ENCODE peak calls at places on chromosome 10, in six cellular contexts. H is GM23338; B is aorta; T is AG04450; K is suprapubic skin; N is CD8-positive, alpha-beta T cell. A is an unnamed sample. For H3K27me3, the result is how much of the 10 kb centered on the place peaks cover.

GRCh38 chr10:103766751-103767509 is 88.4 kb downstream of the SH3PXD2A start:
- DNase-seq in H (no peak), B (no peak), T (no peak), K (no peak), N (no peak), A (no peak)

GRCh38 chr10:88820990-88821389 is 18.5 kb downstream of the LIPM start:
- DNase-seq in H (no peak), B (no peak), T (peak), K (no peak), N (no peak), A (peak)

GRCh38 chr10:47456096-47456485 is 27.8 kb downstream of the ANXA8 start:
- DNase-seq in H (no peak), B (no peak), T (no peak), K (peak), N (no peak), A (no peak)

GRCh38 chr10:75107756-75108683 is 3.4 kb upstream of the SAMD8 start:
- DNase-seq in H (no peak), B (peak), T (no peak), K (peak), N (no peak), A (no peak)

GRCh38 chr10:3693031-3693714 is 91.8 kb downstream of the KLF6 start:
- DNase-seq in H (peak), B (no peak), T (no peak), K (no peak), N (no peak), A (no peak)

GRCh38 chr10:48412933-48413332 is 106.5 kb downstream of the MAPK8 start:
- DNase-seq in H (no peak), B (no peak), T (no peak), K (no peak), N (no peak), A (no peak)

GRCh38 chr10:110010076-110011069 is 2.6 kb downstream of the ADD3 start:
- DNase-seq in H (no peak), B (no peak), T (no peak), K (no peak), N (peak), A (no peak)

GRCh38 chr10:130519791-130520190 is 383.6 kb downstream of the GLRX3 start:
- DNase-seq in H (no peak), B (no peak), T (no peak), K (no peak), N (no peak), A (no peak)

GRCh38 chr10:102507521-102507920 is 3.7 kb downstream of the SUFU start:
- DNase-seq in H (no peak), B (peak), T (no peak), K (no peak), N (no peak), A (no peak)

GRCh38 chr10:29798876-29799690 is 164.3 kb upstream of the SVIL start:
- DNase-seq in H (no peak), B (no peak), T (no peak), K (peak), N (no peak), A (no peak)

GRCh38 chr10:70474780-70475179 is 3.8 kb upstream of the PALD1 start:
- DNase-seq in H (no peak), B (no peak), T (no peak), K (no peak), N (no peak), A (no peak)

GRCh38 chr10:32979041-32979440 is 21.0 kb upstream of the ITGB1 start:
- DNase-seq in H (no peak), B (no peak), T (no peak), K (no peak), N (no peak), A (peak)

GRCh38 chr10:86360657-86361056 is 5.9 kb downstream of the GRID1 start:
- DNase-seq in H (no peak), B (peak), T (no peak), K (peak), N (no peak), A (no peak)

GRCh38 chr10:5488272-5489161 is 10.9 kb downstream of the CALML5 start:
- DNase-seq in H (peak), B (no peak), T (no peak), K (peak), N (no peak), A (no peak)

GRCh38 chr10:118832242-118832651 is 77.5 kb upstream of the CACUL1 start:
- DNase-seq in H (no peak), B (no peak), T (no peak), K (no peak), N (no peak), A (no peak)

GRCh38 chr10:12512292-12513002 is 163.1 kb downstream of the CAMK1D start:
- DNase-seq in H (no peak), B (no peak), T (no peak), K (peak), N (no peak), A (no peak)

GRCh38 chr10:37654466-37654865 is 202.9 kb downstream of the ZNF248 start:
- DNase-seq in H (no peak), B (no peak), T (no peak), K (no peak), N (no peak), A (no peak)

GRCh38 chr10:13705526-13706169 is 118.9 kb downstream of the PRPF18 start:
- DNase-seq in H (no peak), B (no peak), T (no peak), K (no peak), N (no peak), A (no peak)

GRCh38 chr10:121702351-121703320 is 104.4 kb upstream of the FGFR2 start:
- DNase-seq in H (no peak), B (no peak), T (no peak), K (no peak), N (no peak), A (peak)

GRCh38 chr10:99661370-99661749 is 2.1 kb downstream of the ENTPD7 start:
- DNase-seq in H (no peak), B (no peak), T (peak), K (no peak), N (no peak), A (peak)

GRCh38 chr10:80536361-80536835 is 1.3 kb upstream of the SH2D4B start:
- DNase-seq in H (no peak), B (no peak), T (no peak), K (peak), N (no peak), A (no peak)

GRCh38 chr10:90847436-90847835 is 10.4 kb downstream of the HTR7 start:
- DNase-seq in H (no peak), B (no peak), T (no peak), K (no peak), N (no peak), A (peak)

GRCh38 chr10:64379898-64380297 is 858.7 kb downstream of the REEP3 start:
- DNase-seq in H (peak), B (no peak), T (no peak), K (no peak), N (no peak), A (no peak)

GRCh38 chr10:120260446-120260845 is 196.6 kb upstream of the PLPP4 start:
- DNase-seq in H (no peak), B (no peak), T (no peak), K (no peak), N (no peak), A (no peak)

GRCh38 chr10:90885176-90885575 is 13.4 kb downstream of the RPP30 start:
- DNase-seq in H (no peak), B (no peak), T (peak), K (no peak), N (no peak), A (peak)

GRCh38 chr10:89805599-89806013 is 104.2 kb downstream of the KIF20B start:
- DNase-seq in H (no peak), B (no peak), T (no peak), K (no peak), N (no peak), A (no peak)

DNA sequence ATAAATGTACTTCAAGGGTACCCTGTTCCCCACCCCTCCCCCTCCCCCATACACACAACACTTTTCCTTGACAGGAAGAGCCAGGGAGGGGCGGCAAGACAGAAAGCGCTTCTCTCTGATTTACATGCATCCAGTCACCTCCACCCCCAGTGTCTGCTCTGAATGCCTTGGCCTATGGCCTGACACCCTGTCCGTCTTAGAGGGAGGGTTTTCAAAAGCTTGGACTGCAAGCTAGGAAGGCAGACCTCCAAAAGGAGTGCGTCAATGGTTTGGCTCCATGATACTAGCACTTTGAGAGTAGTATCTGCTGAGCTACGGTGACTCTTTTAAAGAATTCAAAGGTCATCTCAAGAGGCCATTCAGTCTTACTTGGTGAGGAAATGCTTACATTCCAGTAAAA is 20.3 kb upstream of the PAX2 start:
- DNase-seq in H (peak), B (no peak), T (no peak), K (no peak), N (no peak), A (peak)
- H3K27me3 ChIP-seq in H (half or more), B (under half), T (half or more), K (half or more), N (under half), A (half or more)

DNA sequence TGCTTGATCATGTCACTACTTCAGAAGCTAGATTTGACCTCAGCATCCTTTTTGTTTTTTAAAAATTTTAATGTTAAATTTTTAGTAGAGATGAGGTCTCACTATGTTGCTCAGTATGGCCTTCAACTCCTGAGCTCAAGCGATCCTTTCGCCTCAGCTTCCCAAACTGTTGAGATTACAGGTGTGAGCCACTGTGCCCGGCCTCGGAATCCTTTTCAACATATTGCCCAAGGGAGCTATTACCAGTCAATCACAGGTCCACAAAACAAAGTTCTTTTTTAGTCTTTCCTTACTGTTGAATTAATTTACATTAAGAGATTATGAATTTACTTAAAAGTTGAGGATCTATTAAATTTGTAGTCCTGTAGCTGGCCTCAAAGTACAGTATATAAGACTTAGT is 37.7 kb downstream of the CCSER2 start:
- DNase-seq in H (no peak), B (no peak), T (no peak), K (no peak), N (no peak), A (no peak)
- H3K27me3 ChIP-seq in H (under half), B (under half), T (under half), K (under half), N (under half), A (under half)

GRCh38 chr10:78655941-78656340 is 412.8 kb upstream of the ZMIZ1 start:
- DNase-seq in H (no peak), B (no peak), T (no peak), K (no peak), N (no peak), A (peak)

GRCh38 chr10:78651287-78651686 is 417.5 kb upstream of the ZMIZ1 start:
- DNase-seq in H (no peak), B (no peak), T (no peak), K (no peak), N (no peak), A (no peak)

GRCh38 chr10:78654047-78654590 is 414.6 kb upstream of the ZMIZ1 start:
- DNase-seq in H (no peak), B (no peak), T (no peak), K (no peak), N (no peak), A (peak)

GRCh38 chr10:78656397-78656796 is 412.4 kb upstream of the ZMIZ1 start:
- DNase-seq in H (no peak), B (no peak), T (no peak), K (no peak), N (no peak), A (no peak)

GRCh38 chr10:78653555-78653954 is 415.2 kb upstream of the ZMIZ1 start:
- DNase-seq in H (no peak), B (no peak), T (no peak), K (no peak), N (no peak), A (no peak)
- H3K27me3 ChIP-seq in H (under half), B (under half), T (under half), K (under half), N (under half), A (under half)

DNA sequence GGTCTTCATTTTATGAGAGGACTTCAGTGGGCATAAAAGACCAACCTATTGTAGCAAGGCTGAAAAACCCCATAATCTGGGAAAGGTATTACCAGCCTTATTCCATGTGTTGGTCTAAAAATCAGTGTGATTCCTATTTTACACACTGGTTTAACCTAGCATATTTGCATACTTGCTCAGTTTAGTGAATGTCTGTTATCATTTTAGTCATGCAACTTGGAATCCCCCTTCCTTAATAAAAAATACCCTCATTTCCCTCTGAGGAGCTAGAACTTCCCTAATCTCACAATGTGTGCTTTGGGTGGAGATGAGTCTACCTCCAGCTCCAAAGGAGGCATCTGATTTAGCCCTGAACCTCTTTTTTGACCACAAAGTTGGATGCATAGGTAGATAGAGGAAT is 312.8 kb upstream of the SORCS1 start:
- DNase-seq in H (no peak), B (no peak), T (no peak), K (no peak), N (no peak), A (no peak)
- H3K27me3 ChIP-seq in H (under half), B (under half), T (under half), K (under half), N (under half), A (under half)

GRCh38 chr10:43305881-43306280 is 39.0 kb upstream of the RASGEF1A start:
- DNase-seq in H (no peak), B (no peak), T (no peak), K (no peak), N (no peak), A (no peak)
- H3K27me3 ChIP-seq in H (under half), B (under half), T (under half), K (under half), N (under half), A (under half)

GRCh38 chr10:1514641-1515040 is 222.7 kb downstream of the ADARB2 start:
- DNase-seq in H (no peak), B (no peak), T (no peak), K (no peak), N (no peak), A (no peak)
- H3K27me3 ChIP-seq in H (under half), B (under half), T (under half), K (under half), N (under half), A (under half)

A was measured in astrocyte.